ENCODE peak calls at places on chromosomes 11 and 22, in eight cellular contexts. H is fibroblast of mammary gland, K is Peyer's patch, C is cardiac fibroblast, S is astrocyte of the spinal cord, M is HFF-Myc, A is fibroblast of lung, U is endodermal cell. Y is an unnamed sample.

GRCh38 chr22:31019276-31019930 is 50.3 kb downstream of the TUG1 start:
- DNase-seq in H (no peak), K (no peak), C (no peak), S (no peak), M (no peak), A (no peak), U (no peak), Y (no peak)

GRCh38 chr11:71176812-71177211 is 75.6 kb downstream of the SHANK2 start:
- DNase-seq in H (no peak), K (no peak), C (peak; percentile 6), S (no peak), M (no peak), A (no peak), U (no peak), Y (no peak)

GRCh38 chr11:118928108-118928869 is 2.6 kb upstream of the BCL9L start:
- DNase-seq in H (peak; percentile 95), K (peak; percentile 96), C (peak; percentile 96), S (peak; percentile 93), M (peak; percentile 85), A (peak; percentile 94), U (peak; percentile 98), Y (peak; percentile 95)

GRCh38 chr11:65563606-65564005 is 5.4 kb upstream of the LTBP3 start:
- DNase-seq in H (peak; percentile 29), K (no peak), C (no peak), S (no peak), M (no peak), A (no peak), U (no peak), Y (no peak)

GRCh38 chr11:92804388-92804787 is 165.1 kb upstream of the MTNR1B start:
- DNase-seq in H (no peak), K (no peak), C (no peak), S (no peak), M (no peak), A (no peak), U (no peak), Y (no peak)

GRCh38 chr11:62958547-62959071 is 26.2 kb downstream of the SLC22A6 start:
- DNase-seq in H (peak; percentile 55), K (no peak), C (peak; percentile 45), S (peak; percentile 20), M (peak; percentile 33), A (peak; percentile 43), U (no peak), Y (peak; percentile 69)

GRCh38 chr11:59668188-59668949 is 468 bp downstream of the PATL1 start:
- DNase-seq in H (peak; percentile 42), K (peak; percentile 47), C (peak; percentile 50), S (peak; percentile 34), M (no peak), A (peak; percentile 46), U (peak; percentile 89), Y (peak; percentile 59)

GRCh38 chr11:68598816-68599653 is 85.3 kb upstream of the GAL start:
- DNase-seq in H (peak; percentile 10), K (no peak), C (peak; percentile 5), S (peak; percentile 20), M (no peak), A (no peak), U (no peak), Y (no peak)

GRCh38 chr11:9784602-9785315 is 120.9 kb downstream of the SWAP70 start:
- DNase-seq in H (no peak), K (no peak), C (peak; percentile 63), S (no peak), M (no peak), A (no peak), U (no peak), Y (no peak)

GRCh38 chr11:122717264-122717867 is 61.8 kb downstream of the UBASH3B start:
- DNase-seq in H (no peak), K (peak; percentile 86), C (no peak), S (no peak), M (no peak), A (no peak), U (no peak), Y (no peak)

GRCh38 chr11:28146123-28146751 is 38.0 kb downstream of the METTL15 start:
- DNase-seq in H (peak; percentile 92), K (no peak), C (peak; percentile 79), S (peak; percentile 92), M (peak; percentile 68), A (peak; percentile 87), U (no peak), Y (peak; percentile 26)

GRCh38 chr11:107040447-107041444 is 22.5 kb upstream of the GUCY1A2 start:
- DNase-seq in H (peak; percentile 91), K (no peak), C (peak; percentile 68), S (peak; percentile 92), M (no peak), A (peak; percentile 84), U (no peak), Y (peak; percentile 15)

GRCh38 chr11:2097356-2097997 is 41.7 kb downstream of the IGF2 start:
- DNase-seq in H (peak; percentile 67), K (no peak), C (peak; percentile 87), S (peak; percentile 91), M (no peak), A (peak; percentile 94), U (peak; percentile 91), Y (no peak)

GRCh38 chr11:116607027-116607426 is 165.8 kb downstream of the BUD13 start:
- DNase-seq in H (no peak), K (no peak), C (no peak), S (no peak), M (no peak), A (no peak), U (peak; percentile 40), Y (no peak)

GRCh38 chr22:26477341-26477731 is 6.2 kb downstream of the HPS4 start:
- DNase-seq in H (no peak), K (no peak), C (no peak), S (no peak), M (no peak), A (no peak), U (no peak), Y (no peak)

GRCh38 chr11:93840981-93841380 is 9.4 kb downstream of the VSTM5 start:
- DNase-seq in H (no peak), K (no peak), C (no peak), S (no peak), M (no peak), A (no peak), U (no peak), Y (no peak)

GRCh38 chr11:13333456-13333957 is 55.9 kb downstream of the BMAL1 start:
- DNase-seq in H (no peak), K (no peak), C (no peak), S (peak; percentile 57), M (no peak), A (no peak), U (no peak), Y (peak; percentile 34)

GRCh38 chr11:28793282-28793738 is 685.1 kb downstream of the METTL15 start:
- DNase-seq in H (no peak), K (no peak), C (no peak), S (no peak), M (no peak), A (no peak), U (peak; percentile 84), Y (no peak)

GRCh38 chr11:107563702-107564101 is 1.8 kb downstream of the ALKBH8 start:
- DNase-seq in H (peak; percentile 71), K (peak; percentile 34), C (peak; percentile 69), S (peak; percentile 57), M (peak; percentile 41), A (peak; percentile 69), U (peak; percentile 54), Y (peak; percentile 10)

GRCh38 chr11:12808519-12808918 is 134.3 kb downstream of the TEAD1 start:
- DNase-seq in H (peak; percentile 60), K (no peak), C (peak; percentile 35), S (peak; percentile 75), M (no peak), A (peak; percentile 51), U (no peak), Y (no peak)

GRCh38 chr11:108973402-108974119 is 308.7 kb downstream of the DDX10 start:
- DNase-seq in H (peak; percentile 86), K (no peak), C (peak; percentile 85), S (peak; percentile 83), M (peak; percentile 62), A (peak; percentile 49), U (no peak), Y (peak; percentile 66)

GRCh38 chr22:26986884-26987283 is 329.5 kb downstream of the MIAT start:
- DNase-seq in H (no peak), K (no peak), C (no peak), S (no peak), M (no peak), A (no peak), U (no peak), Y (no peak)

DNA sequence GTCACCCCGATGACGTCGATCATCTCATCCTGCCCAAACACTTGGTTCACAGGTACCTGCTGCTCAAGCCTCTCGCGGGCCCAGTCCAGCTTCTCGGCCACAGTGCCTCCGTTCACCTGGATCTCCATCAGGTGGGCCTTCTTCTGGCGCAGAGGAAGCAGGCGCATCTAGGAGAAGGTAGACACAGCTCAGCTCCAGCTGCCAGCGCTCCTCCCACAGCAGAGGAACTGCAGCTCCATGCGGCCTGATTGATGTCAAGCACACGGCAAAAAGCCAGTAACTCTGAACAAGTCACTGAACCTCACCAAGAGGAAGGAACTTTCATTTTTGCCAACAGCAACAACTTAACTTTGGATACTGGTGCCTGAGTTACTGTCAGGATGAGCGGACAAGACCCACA is 4.0 kb downstream of the RPL3 start:
- DNase-seq in H (no peak), K (no peak), C (peak; percentile 29), S (no peak), M (no peak), A (no peak), U (no peak), Y (no peak)
- H3K4me3 ChIP-seq in H (peak overlapping the region; percentile 99), K (no peak overlapping the region), C (peak overlapping the region; percentile 0), S (peak overlapping the region; percentile 98), M (peak overlapping the region; percentile 98), A (peak overlapping the region; percentile 70), U (peak overlapping the region; percentile 100), Y (peak overlapping the region; percentile 91)

GRCh38 chr11:113974741-113975470 is at the start of gene HTR3A:
- DNase-seq in H (peak; percentile 8), K (no peak), C (peak; percentile 53), S (no peak), M (no peak), A (peak; percentile 44), U (peak; percentile 91), Y (peak; percentile 4)
- H3K4me3 ChIP-seq in H (no peak within 1 kb of the TSS), K (no peak within 1 kb of the TSS), C (no peak within 1 kb of the TSS), S (no peak within 1 kb of the TSS), M (no peak within 1 kb of the TSS), A (no peak within 1 kb of the TSS), U (peak within 1 kb of the TSS; percentile 49), Y (no peak within 1 kb of the TSS)

GRCh38 chr11:46346886-46347636 is at the start of gene DGKZ:
- DNase-seq in H (peak; percentile 68), K (peak; percentile 81), C (peak; percentile 89), S (peak; percentile 72), M (no peak), A (peak; percentile 73), U (peak; percentile 95), Y (peak; percentile 81)
- H3K4me3 ChIP-seq in H (peak within 1 kb of the TSS; percentile 81), K (peak within 1 kb of the TSS; percentile 95), C (peak within 1 kb of the TSS; percentile 96), S (peak within 1 kb of the TSS; percentile 82), M (peak within 1 kb of the TSS; percentile 83), A (peak within 1 kb of the TSS; percentile 91), U (peak within 1 kb of the TSS; percentile 82), Y (peak within 1 kb of the TSS; percentile 86)

DNA sequence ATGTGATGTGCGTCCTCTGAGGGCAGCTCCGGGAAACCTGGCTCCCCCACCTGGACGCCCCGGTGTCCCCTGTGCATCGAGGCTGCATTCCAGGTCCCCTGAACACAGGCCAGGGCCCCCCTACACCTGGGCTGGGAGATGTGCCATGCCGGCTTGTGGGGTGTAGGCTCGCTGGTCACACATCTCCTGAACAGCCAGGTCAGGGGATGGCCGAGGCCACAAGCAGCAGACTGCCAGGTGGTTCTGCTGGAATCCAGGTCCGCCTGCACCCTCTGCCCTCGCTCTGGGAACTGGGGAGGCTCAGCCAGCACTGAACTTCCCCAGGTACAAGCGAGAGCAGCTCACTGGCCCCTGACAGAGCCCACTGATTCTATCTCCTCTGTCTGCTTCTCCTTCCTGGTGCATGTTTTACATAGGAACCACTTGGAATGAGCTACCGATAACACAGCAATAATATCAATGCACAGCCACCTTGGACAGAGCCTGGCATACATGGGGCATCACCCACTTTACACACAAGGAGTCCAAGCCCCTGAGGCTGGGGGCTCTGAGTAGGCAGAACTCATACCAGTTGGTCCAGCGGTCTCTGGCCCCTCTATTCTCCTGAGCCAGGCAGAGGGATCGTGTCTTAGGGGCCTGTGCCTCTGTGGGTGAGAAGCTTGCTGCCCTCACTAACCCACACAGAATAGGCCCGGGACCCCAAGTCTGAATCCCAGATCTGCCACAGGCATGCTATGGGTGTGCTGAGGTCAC is 46.8 kb downstream of the TBX1 start:
- DNase-seq in H (no peak), K (no peak), C (no peak), S (no peak), M (no peak), A (no peak), U (peak; percentile 29), Y (no peak)
- H3K4me3 ChIP-seq in H (no peak overlapping the region), K (no peak overlapping the region), C (no peak overlapping the region), S (no peak overlapping the region), M (no peak overlapping the region), A (no peak overlapping the region), U (no peak overlapping the region), Y (no peak overlapping the region)

Y was measured in MG63.